ENCODE peak calls at places on chromosome 21, in ten cellular contexts. Y, H, F, C, I, E, A, G, W and U are unnamed samples.

GRCh38 chr21:29441651-29442050 is 142.9 kb downstream of the BACH1 start:
- DNase-seq in Y (no peak), H (no peak), F (no peak), C (no peak), I (no peak), E (no peak), A (no peak), G (no peak), W (no peak), U (no peak)

GRCh38 chr21:45642122-45642813 is 1.3 kb upstream of the PCBP3 start:
- DNase-seq in Y (no peak), H (peak), F (no peak), C (peak), I (peak), E (no peak), A (no peak), G (no peak), W (no peak), U (no peak)

GRCh38 chr21:35208810-35209517 is 159.9 kb upstream of the RUNX1 start:
- DNase-seq in Y (no peak), H (peak), F (no peak), C (no peak), I (no peak), E (no peak), A (no peak), G (no peak), W (no peak), U (no peak)

GRCh38 chr21:17848228-17848627 is 29.1 kb upstream of the C21orf91 start:
- DNase-seq in Y (peak), H (peak), F (peak), C (peak), I (no peak), E (peak), A (no peak), G (no peak), W (no peak), U (peak)

GRCh38 chr21:18986197-18986596 is 582.6 kb upstream of the TMPRSS15 start:
- DNase-seq in Y (no peak), H (no peak), F (no peak), C (no peak), I (no peak), E (no peak), A (no peak), G (no peak), W (no peak), U (no peak)

GRCh38 chr21:37273911-37274690 is 7.0 kb upstream of the VPS26C start:
- DNase-seq in Y (no peak), H (no peak), F (no peak), C (no peak), I (no peak), E (no peak), A (no peak), G (no peak), W (no peak), U (no peak)

GRCh38 chr21:45442276-45442675 is 37.3 kb downstream of the COL18A1 start:
- DNase-seq in Y (no peak), H (no peak), F (no peak), C (no peak), I (no peak), E (no peak), A (no peak), G (no peak), W (no peak), U (no peak)

GRCh38 chr21:23111070-23111605 is 2112.9 kb downstream of the NCAM2 start:
- DNase-seq in Y (no peak), H (no peak), F (no peak), C (no peak), I (no peak), E (no peak), A (no peak), G (no peak), W (no peak), U (no peak)

GRCh38 chr21:42532466-42533181 is 19.0 kb downstream of the SLC37A1 start:
- DNase-seq in Y (peak), H (no peak), F (peak), C (peak), I (no peak), E (no peak), A (no peak), G (peak), W (no peak), U (peak)

GRCh38 chr21:31251686-31252085 is 92.4 kb downstream of the TIAM1 start:
- DNase-seq in Y (no peak), H (no peak), F (no peak), C (no peak), I (no peak), E (no peak), A (no peak), G (no peak), W (no peak), U (no peak)

GRCh38 chr21:38365521-38365920 is 108.7 kb downstream of the KCNJ15 start:
- DNase-seq in Y (no peak), H (no peak), F (no peak), C (no peak), I (no peak), E (no peak), A (no peak), G (no peak), W (no peak), U (no peak)

GRCh38 chr21:42107177-42107880 is 36.2 kb downstream of the UMODL1 start:
- DNase-seq in Y (no peak), H (no peak), F (no peak), C (no peak), I (no peak), E (no peak), A (no peak), G (no peak), W (no peak), U (no peak)

GRCh38 chr21:44943686-44944550 is 4.1 kb downstream of the SLX9 start:
- DNase-seq in Y (no peak), H (no peak), F (no peak), C (no peak), I (no peak), E (no peak), A (no peak), G (no peak), W (no peak), U (peak)

GRCh38 chr21:14846619-14847018 is 218.2 kb downstream of the NRIP1 start:
- DNase-seq in Y (no peak), H (no peak), F (no peak), C (no peak), I (no peak), E (no peak), A (no peak), G (no peak), W (no peak), U (no peak)

GRCh38 chr21:46172863-46173528 is 11.3 kb downstream of the SPATC1L start:
- DNase-seq in Y (no peak), H (no peak), F (no peak), C (peak), I (no peak), E (no peak), A (no peak), G (no peak), W (no peak), U (peak)

GRCh38 chr21:31354604-31355443 is 10.8 kb upstream of the TIAM1 start:
- DNase-seq in Y (peak), H (peak), F (no peak), C (no peak), I (peak), E (peak), A (peak), G (no peak), W (peak), U (no peak)

GRCh38 chr21:32940079-32941014 is 85.4 kb upstream of the OLIG2 start:
- DNase-seq in Y (peak), H (peak), F (peak), C (peak), I (peak), E (peak), A (peak), G (no peak), W (peak), U (no peak)

GRCh38 chr21:45383111-45383614 is 21.8 kb upstream of the COL18A1 start:
- DNase-seq in Y (peak), H (no peak), F (no peak), C (no peak), I (no peak), E (no peak), A (no peak), G (no peak), W (no peak), U (no peak)

GRCh38 chr21:39055167-39055767 is 128.0 kb downstream of the PSMG1 start:
- DNase-seq in Y (no peak), H (no peak), F (no peak), C (no peak), I (no peak), E (no peak), A (no peak), G (no peak), W (no peak), U (no peak)

GRCh38 chr21:34498623-34499022 is 13.4 kb downstream of the KCNE1 start:
- DNase-seq in Y (peak), H (peak), F (no peak), C (no peak), I (no peak), E (no peak), A (no peak), G (peak), W (no peak), U (no peak)

GRCh38 chr21:44010429-44010828 is 1.7 kb upstream of the TRAPPC10 start:
- DNase-seq in Y (no peak), H (no peak), F (no peak), C (no peak), I (no peak), E (no peak), A (no peak), G (no peak), W (no peak), U (no peak)

GRCh38 chr21:14591882-14592281 is 45.8 kb upstream of the SAMSN1 start:
- DNase-seq in Y (peak), H (peak), F (no peak), C (no peak), I (no peak), E (no peak), A (no peak), G (no peak), W (no peak), U (no peak)

GRCh38 chr21:45421846-45422775 is 17.1 kb downstream of the COL18A1 start:
- DNase-seq in Y (no peak), H (no peak), F (no peak), C (no peak), I (no peak), E (no peak), A (no peak), G (no peak), W (no peak), U (no peak)

GRCh38 chr21:36330904-36331303 is 10.9 kb downstream of the MORC3 start:
- DNase-seq in Y (no peak), H (peak), F (peak), C (peak), I (peak), E (peak), A (peak), G (peak), W (peak), U (peak)

GRCh38 chr21:39799178-39799577 is 54.2 kb downstream of the IGSF5 start:
- DNase-seq in Y (no peak), H (no peak), F (peak), C (no peak), I (no peak), E (no peak), A (no peak), G (no peak), W (no peak), U (no peak)

GRCh38 chr21:26444646-26445045 is 128.4 kb downstream of the CYYR1 start:
- DNase-seq in Y (no peak), H (no peak), F (no peak), C (no peak), I (no peak), E (no peak), A (no peak), G (no peak), W (no peak), U (no peak)

GRCh38 chr21:44875341-44875740 is 1.9 kb upstream of the PTTG1IP start:
- DNase-seq in Y (no peak), H (no peak), F (no peak), C (no peak), I (no peak), E (no peak), A (peak), G (no peak), W (no peak), U (no peak)

GRCh38 chr21:43191521-43191920 is 22.7 kb downstream of the CRYAA start:
- DNase-seq in Y (no peak), H (no peak), F (no peak), C (peak), I (peak), E (no peak), A (no peak), G (no peak), W (no peak), U (no peak)

GRCh38 chr21:15001773-15002647 is 62.8 kb downstream of the NRIP1 start:
- DNase-seq in Y (no peak), H (no peak), F (no peak), C (no peak), I (no peak), E (no peak), A (no peak), G (no peak), W (no peak), U (no peak)

GRCh38 chr21:31524140-31524539 is 135.4 kb upstream of the SOD1 start:
- DNase-seq in Y (no peak), H (no peak), F (no peak), C (no peak), I (no peak), E (no peak), A (no peak), G (no peak), W (no peak), U (no peak)

GRCh38 chr21:29218749-29219148 is 80.0 kb upstream of the BACH1 start:
- DNase-seq in Y (no peak), H (no peak), F (no peak), C (peak), I (no peak), E (no peak), A (no peak), G (no peak), W (no peak), U (no peak)

GRCh38 chr21:34534522-34534921 is 22.5 kb upstream of the KCNE1 start:
- DNase-seq in Y (no peak), H (no peak), F (peak), C (no peak), I (no peak), E (no peak), A (no peak), G (no peak), W (no peak), U (no peak)

GRCh38 chr21:42061866-42062542 is 9.1 kb upstream of the UMODL1 start:
- DNase-seq in Y (no peak), H (no peak), F (no peak), C (no peak), I (peak), E (no peak), A (peak), G (no peak), W (no peak), U (no peak)

GRCh38 chr21:45496968-45497845 is 45.0 kb downstream of the SLC19A1 start:
- DNase-seq in Y (peak), H (no peak), F (no peak), C (no peak), I (peak), E (no peak), A (no peak), G (no peak), W (no peak), U (peak)